ENCODE peak calls at places on chromosome 22, in nine cellular contexts. One of them, this sample, is unnamed.
A peak's percentile ranks its signal among the peaks of the same experiment; 100 is the strongest.

GRCh38 chr22:49676783-49677494 is 150.7 kb downstream of the BRD1 start:
- DNase-seq in endothelial cell: no peak
- DNase-seq in PC-3: no peak
- DNase-seq in stimulated activated effector memory CD8-positive, alpha-beta T cell treated with anti-CD3 and anti-CD28 coated beads, Interleukin-12 subunit alpha, Interleukin-12 subunit beta, amount 100 ng/mL, for 72 hours: no peak
- DNase-seq in H9: peak; percentile 13
- DNase-seq in pons: no peak
- DNase-seq in germinal center: no peak
- DNase-seq in RWPE1: no peak
- DNase-seq in Calu3: no peak
- DNase-seq in this sample: no peak

GRCh38 chr22:42389137-42389536 is 43.1 kb downstream of the NFAM1 start:
- DNase-seq in H9: no peak
- DNase-seq in PC-3: no peak
- DNase-seq in pons: no peak
- DNase-seq in Calu3: no peak
- DNase-seq in RWPE1: peak; percentile 63
- DNase-seq in stimulated activated effector memory CD8-positive, alpha-beta T cell treated with anti-CD3 and anti-CD28 coated beads, Interleukin-12 subunit alpha, Interleukin-12 subunit beta, amount 100 ng/mL, for 72 hours: no peak
- DNase-seq in endothelial cell: no peak
- DNase-seq in germinal center: no peak
- DNase-seq in this sample: no peak

GRCh38 chr22:46323126-46323525 is 12.4 kb upstream of the TRMU start:
- DNase-seq in endothelial cell: no peak
- DNase-seq in pons: no peak
- DNase-seq in Calu3: no peak
- DNase-seq in germinal center: no peak
- DNase-seq in H9: no peak
- DNase-seq in PC-3: no peak
- DNase-seq in stimulated activated effector memory CD8-positive, alpha-beta T cell treated with anti-CD3 and anti-CD28 coated beads, Interleukin-12 subunit alpha, Interleukin-12 subunit beta, amount 100 ng/mL, for 72 hours: no peak
- DNase-seq in RWPE1: no peak
- DNase-seq in this sample: no peak

GRCh38 chr22:46121079-46121478 is 29.2 kb upstream of the PPARA start:
- DNase-seq in stimulated activated effector memory CD8-positive, alpha-beta T cell treated with anti-CD3 and anti-CD28 coated beads, Interleukin-12 subunit alpha, Interleukin-12 subunit beta, amount 100 ng/mL, for 72 hours: no peak
- DNase-seq in Calu3: no peak
- DNase-seq in pons: no peak
- DNase-seq in germinal center: no peak
- DNase-seq in PC-3: no peak
- DNase-seq in endothelial cell: no peak
- DNase-seq in H9: no peak
- DNase-seq in RWPE1: no peak
- DNase-seq in this sample: no peak

GRCh38 chr22:46309526-46310085 is 12.9 kb downstream of the GTSE1 start:
- DNase-seq in Calu3: no peak
- DNase-seq in germinal center: no peak
- DNase-seq in pons: no peak
- DNase-seq in RWPE1: no peak
- DNase-seq in PC-3: no peak
- DNase-seq in stimulated activated effector memory CD8-positive, alpha-beta T cell treated with anti-CD3 and anti-CD28 coated beads, Interleukin-12 subunit alpha, Interleukin-12 subunit beta, amount 100 ng/mL, for 72 hours: no peak
- DNase-seq in endothelial cell: no peak
- DNase-seq in H9: no peak
- DNase-seq in this sample: no peak

GRCh38 chr22:25823276-25823675 is 81.3 kb downstream of the MYO18B start:
- DNase-seq in Calu3: no peak
- DNase-seq in H9: no peak
- DNase-seq in endothelial cell: no peak
- DNase-seq in pons: no peak
- DNase-seq in PC-3: no peak
- DNase-seq in stimulated activated effector memory CD8-positive, alpha-beta T cell treated with anti-CD3 and anti-CD28 coated beads, Interleukin-12 subunit alpha, Interleukin-12 subunit beta, amount 100 ng/mL, for 72 hours: no peak
- DNase-seq in germinal center: no peak
- DNase-seq in RWPE1: no peak
- DNase-seq in this sample: no peak

GRCh38 chr22:35561796-35562526 is 21.3 kb downstream of the RASD2 start:
- DNase-seq in PC-3: peak; percentile 31
- DNase-seq in Calu3: peak; percentile 38
- DNase-seq in endothelial cell: no peak
- DNase-seq in H9: peak; percentile 81
- DNase-seq in stimulated activated effector memory CD8-positive, alpha-beta T cell treated with anti-CD3 and anti-CD28 coated beads, Interleukin-12 subunit alpha, Interleukin-12 subunit beta, amount 100 ng/mL, for 72 hours: no peak
- DNase-seq in germinal center: no peak
- DNase-seq in pons: no peak
- DNase-seq in RWPE1: peak; percentile 59
- DNase-seq in this sample: peak; percentile 86

GRCh38 chr22:44710474-44711235 is 8.7 kb downstream of the PRR5 start:
- DNase-seq in endothelial cell: no peak
- DNase-seq in H9: no peak
- DNase-seq in germinal center: peak; percentile 63
- DNase-seq in stimulated activated effector memory CD8-positive, alpha-beta T cell treated with anti-CD3 and anti-CD28 coated beads, Interleukin-12 subunit alpha, Interleukin-12 subunit beta, amount 100 ng/mL, for 72 hours: peak; percentile 38
- DNase-seq in PC-3: no peak
- DNase-seq in Calu3: no peak
- DNase-seq in pons: no peak
- DNase-seq in RWPE1: no peak
- DNase-seq in this sample: no peak

GRCh38 chr22:25494774-25495173 is 69.7 kb upstream of the GRK3 start:
- DNase-seq in H9: no peak
- DNase-seq in pons: no peak
- DNase-seq in stimulated activated effector memory CD8-positive, alpha-beta T cell treated with anti-CD3 and anti-CD28 coated beads, Interleukin-12 subunit alpha, Interleukin-12 subunit beta, amount 100 ng/mL, for 72 hours: no peak
- DNase-seq in PC-3: no peak
- DNase-seq in endothelial cell: no peak
- DNase-seq in Calu3: no peak
- DNase-seq in germinal center: no peak
- DNase-seq in RWPE1: no peak
- DNase-seq in this sample: no peak

GRCh38 chr22:43186272-43187170 is at the start of gene TTLL12:
- DNase-seq in pons: peak; percentile 16
- DNase-seq in endothelial cell: peak; percentile 61
- DNase-seq in H9: peak; percentile 56
- DNase-seq in stimulated activated effector memory CD8-positive, alpha-beta T cell treated with anti-CD3 and anti-CD28 coated beads, Interleukin-12 subunit alpha, Interleukin-12 subunit beta, amount 100 ng/mL, for 72 hours: peak; percentile 50
- DNase-seq in germinal center: peak; percentile 82
- DNase-seq in PC-3: peak; percentile 23
- DNase-seq in Calu3: peak; percentile 69
- DNase-seq in RWPE1: peak; percentile 63
- DNase-seq in this sample: peak; percentile 69

GRCh38 chr22:45262931-45263789 is 21.6 kb upstream of the UPK3A start:
- DNase-seq in pons: no peak
- DNase-seq in RWPE1: no peak
- DNase-seq in Calu3: no peak
- DNase-seq in PC-3: no peak
- DNase-seq in stimulated activated effector memory CD8-positive, alpha-beta T cell treated with anti-CD3 and anti-CD28 coated beads, Interleukin-12 subunit alpha, Interleukin-12 subunit beta, amount 100 ng/mL, for 72 hours: no peak
- DNase-seq in endothelial cell: no peak
- DNase-seq in H9: no peak
- DNase-seq in germinal center: peak; percentile 89
- DNase-seq in this sample: no peak

GRCh38 chr22:37228106-37229011 is 15.7 kb downstream of the RAC2 start:
- DNase-seq in stimulated activated effector memory CD8-positive, alpha-beta T cell treated with anti-CD3 and anti-CD28 coated beads, Interleukin-12 subunit alpha, Interleukin-12 subunit beta, amount 100 ng/mL, for 72 hours: no peak
- DNase-seq in H9: no peak
- DNase-seq in RWPE1: no peak
- DNase-seq in endothelial cell: no peak
- DNase-seq in PC-3: peak; percentile 73
- DNase-seq in Calu3: no peak
- DNase-seq in germinal center: no peak
- DNase-seq in pons: peak; percentile 42
- DNase-seq in this sample: no peak

GRCh38 chr22:44337658-44338004 is 24.9 kb upstream of the SHISAL1 start:
- DNase-seq in pons: no peak
- DNase-seq in endothelial cell: no peak
- DNase-seq in PC-3: peak; percentile 56
- DNase-seq in Calu3: peak; percentile 61
- DNase-seq in germinal center: no peak
- DNase-seq in RWPE1: peak; percentile 46
- DNase-seq in stimulated activated effector memory CD8-positive, alpha-beta T cell treated with anti-CD3 and anti-CD28 coated beads, Interleukin-12 subunit alpha, Interleukin-12 subunit beta, amount 100 ng/mL, for 72 hours: no peak
- DNase-seq in H9: peak; percentile 53
- DNase-seq in this sample: peak; percentile 72

GRCh38 chr22:19129871-19130270 is 1.2 kb upstream of the TSSK2 start:
- DNase-seq in pons: no peak
- DNase-seq in PC-3: no peak
- DNase-seq in endothelial cell: no peak
- DNase-seq in Calu3: no peak
- DNase-seq in stimulated activated effector memory CD8-positive, alpha-beta T cell treated with anti-CD3 and anti-CD28 coated beads, Interleukin-12 subunit alpha, Interleukin-12 subunit beta, amount 100 ng/mL, for 72 hours: no peak
- DNase-seq in germinal center: no peak
- DNase-seq in RWPE1: peak; percentile 72
- DNase-seq in H9: no peak
- DNase-seq in this sample: no peak

GRCh38 chr22:44395116-44396005 is 82.6 kb upstream of the SHISAL1 start:
- DNase-seq in stimulated activated effector memory CD8-positive, alpha-beta T cell treated with anti-CD3 and anti-CD28 coated beads, Interleukin-12 subunit alpha, Interleukin-12 subunit beta, amount 100 ng/mL, for 72 hours: no peak
- DNase-seq in H9: peak; percentile 15
- DNase-seq in pons: no peak
- DNase-seq in endothelial cell: no peak
- DNase-seq in RWPE1: no peak
- DNase-seq in Calu3: no peak
- DNase-seq in PC-3: no peak
- DNase-seq in germinal center: no peak
- DNase-seq in this sample: no peak

GRCh38 chr22:40348025-40348658 is 1.8 kb downstream of the ADSL start:
- DNase-seq in germinal center: peak; percentile 73
- DNase-seq in H9: no peak
- DNase-seq in PC-3: peak; percentile 50
- DNase-seq in stimulated activated effector memory CD8-positive, alpha-beta T cell treated with anti-CD3 and anti-CD28 coated beads, Interleukin-12 subunit alpha, Interleukin-12 subunit beta, amount 100 ng/mL, for 72 hours: peak; percentile 32
- DNase-seq in RWPE1: peak; percentile 38
- DNase-seq in Calu3: peak; percentile 55
- DNase-seq in pons: peak; percentile 65
- DNase-seq in endothelial cell: peak; percentile 52
- DNase-seq in this sample: peak; percentile 54

GRCh38 chr22:19503869-19504268 is 20.3 kb downstream of the CLDN5 start:
- DNase-seq in PC-3: no peak
- DNase-seq in pons: no peak
- DNase-seq in H9: peak; percentile 52
- DNase-seq in RWPE1: no peak
- DNase-seq in stimulated activated effector memory CD8-positive, alpha-beta T cell treated with anti-CD3 and anti-CD28 coated beads, Interleukin-12 subunit alpha, Interleukin-12 subunit beta, amount 100 ng/mL, for 72 hours: no peak
- DNase-seq in germinal center: no peak
- DNase-seq in Calu3: no peak
- DNase-seq in endothelial cell: peak; percentile 33
- DNase-seq in this sample: no peak

GRCh38 chr22:19619144-19620009 is 94.9 kb upstream of the SEPTIN5 start:
- DNase-seq in PC-3: no peak
- DNase-seq in endothelial cell: no peak
- DNase-seq in H9: no peak
- DNase-seq in germinal center: peak; percentile 69
- DNase-seq in RWPE1: no peak
- DNase-seq in pons: no peak
- DNase-seq in stimulated activated effector memory CD8-positive, alpha-beta T cell treated with anti-CD3 and anti-CD28 coated beads, Interleukin-12 subunit alpha, Interleukin-12 subunit beta, amount 100 ng/mL, for 72 hours: no peak
- DNase-seq in Calu3: no peak
- DNase-seq in this sample: no peak

GRCh38 chr22:49548356-49549202 is 279.1 kb downstream of the BRD1 start:
- DNase-seq in Calu3: peak; percentile 57
- DNase-seq in endothelial cell: no peak
- DNase-seq in pons: no peak
- DNase-seq in H9: peak; percentile 71
- DNase-seq in stimulated activated effector memory CD8-positive, alpha-beta T cell treated with anti-CD3 and anti-CD28 coated beads, Interleukin-12 subunit alpha, Interleukin-12 subunit beta, amount 100 ng/mL, for 72 hours: no peak
- DNase-seq in PC-3: peak; percentile 32
- DNase-seq in RWPE1: no peak
- DNase-seq in germinal center: no peak
- DNase-seq in this sample: no peak

GRCh38 chr22:35510481-35510934 is 30.1 kb upstream of the RASD2 start:
- DNase-seq in PC-3: no peak
- DNase-seq in H9: no peak
- DNase-seq in endothelial cell: no peak
- DNase-seq in pons: no peak
- DNase-seq in RWPE1: no peak
- DNase-seq in germinal center: no peak
- DNase-seq in stimulated activated effector memory CD8-positive, alpha-beta T cell treated with anti-CD3 and anti-CD28 coated beads, Interleukin-12 subunit alpha, Interleukin-12 subunit beta, amount 100 ng/mL, for 72 hours: no peak
- DNase-seq in Calu3: no peak
- DNase-seq in this sample: no peak

GRCh38 chr22:17633217-17633997 is 4.9 kb upstream of the ATP6V1E1 start:
- DNase-seq in H9: no peak
- DNase-seq in RWPE1: peak; percentile 75
- DNase-seq in endothelial cell: no peak
- DNase-seq in Calu3: peak; percentile 62
- DNase-seq in pons: no peak
- DNase-seq in germinal center: no peak
- DNase-seq in stimulated activated effector memory CD8-positive, alpha-beta T cell treated with anti-CD3 and anti-CD28 coated beads, Interleukin-12 subunit alpha, Interleukin-12 subunit beta, amount 100 ng/mL, for 72 hours: no peak
- DNase-seq in PC-3: peak; percentile 95
- DNase-seq in this sample: peak; percentile 34

GRCh38 chr22:17172172-17172833 is 13.2 kb upstream of the HDHD5 start:
- DNase-seq in PC-3: no peak
- DNase-seq in stimulated activated effector memory CD8-positive, alpha-beta T cell treated with anti-CD3 and anti-CD28 coated beads, Interleukin-12 subunit alpha, Interleukin-12 subunit beta, amount 100 ng/mL, for 72 hours: no peak
- DNase-seq in endothelial cell: peak; percentile 17
- DNase-seq in H9: peak; percentile 66
- DNase-seq in pons: peak; percentile 42
- DNase-seq in Calu3: no peak
- DNase-seq in RWPE1: no peak
- DNase-seq in germinal center: no peak
- DNase-seq in this sample: no peak

GRCh38 chr22:47044722-47045545 is 282.5 kb downstream of the TBC1D22A start:
- DNase-seq in stimulated activated effector memory CD8-positive, alpha-beta T cell treated with anti-CD3 and anti-CD28 coated beads, Interleukin-12 subunit alpha, Interleukin-12 subunit beta, amount 100 ng/mL, for 72 hours: no peak
- DNase-seq in RWPE1: no peak
- DNase-seq in H9: no peak
- DNase-seq in pons: no peak
- DNase-seq in endothelial cell: no peak
- DNase-seq in PC-3: no peak
- DNase-seq in germinal center: no peak
- DNase-seq in Calu3: no peak
- DNase-seq in this sample: no peak

GRCh38 chr22:45842141-45842831 is 134.7 kb downstream of the WNT7B start:
- DNase-seq in Calu3: no peak
- DNase-seq in germinal center: no peak
- DNase-seq in pons: no peak
- DNase-seq in endothelial cell: no peak
- DNase-seq in RWPE1: no peak
- DNase-seq in PC-3: no peak
- DNase-seq in H9: no peak
- DNase-seq in stimulated activated effector memory CD8-positive, alpha-beta T cell treated with anti-CD3 and anti-CD28 coated beads, Interleukin-12 subunit alpha, Interleukin-12 subunit beta, amount 100 ng/mL, for 72 hours: no peak
- DNase-seq in this sample: no peak

GRCh38 chr22:37633693-37634504 is 5.6 kb upstream of the SH3BP1 start:
- DNase-seq in germinal center: peak; percentile 87
- DNase-seq in PC-3: no peak
- DNase-seq in pons: peak; percentile 79
- DNase-seq in Calu3: no peak
- DNase-seq in endothelial cell: no peak
- DNase-seq in RWPE1: no peak
- DNase-seq in H9: peak; percentile 86
- DNase-seq in stimulated activated effector memory CD8-positive, alpha-beta T cell treated with anti-CD3 and anti-CD28 coated beads, Interleukin-12 subunit alpha, Interleukin-12 subunit beta, amount 100 ng/mL, for 72 hours: peak; percentile 57
- DNase-seq in this sample: no peak

GRCh38 chr22:22371031-22371541 is 126.5 kb downstream of the VPREB1 start:
- DNase-seq in PC-3: no peak
- DNase-seq in pons: peak; percentile 63
- DNase-seq in H9: no peak
- DNase-seq in RWPE1: no peak
- DNase-seq in Calu3: no peak
- DNase-seq in stimulated activated effector memory CD8-positive, alpha-beta T cell treated with anti-CD3 and anti-CD28 coated beads, Interleukin-12 subunit alpha, Interleukin-12 subunit beta, amount 100 ng/mL, for 72 hours: no peak
- DNase-seq in germinal center: peak; percentile 36
- DNase-seq in endothelial cell: no peak
- DNase-seq in this sample: no peak

GRCh38 chr22:21098099-21098671 is 52.4 kb downstream of the LRRC74B start:
- DNase-seq in PC-3: no peak
- DNase-seq in pons: no peak
- DNase-seq in stimulated activated effector memory CD8-positive, alpha-beta T cell treated with anti-CD3 and anti-CD28 coated beads, Interleukin-12 subunit alpha, Interleukin-12 subunit beta, amount 100 ng/mL, for 72 hours: no peak
- DNase-seq in germinal center: no peak
- DNase-seq in RWPE1: no peak
- DNase-seq in endothelial cell: no peak
- DNase-seq in Calu3: no peak
- DNase-seq in H9: peak; percentile 19
- DNase-seq in this sample: no peak

GRCh38 chr22:43945632-43946390 is 9.4 kb upstream of the SAMM50 start:
- DNase-seq in Calu3: peak; percentile 82
- DNase-seq in endothelial cell: peak; percentile 80
- DNase-seq in germinal center: peak; percentile 76
- DNase-seq in PC-3: peak; percentile 62
- DNase-seq in H9: peak; percentile 71
- DNase-seq in pons: no peak
- DNase-seq in stimulated activated effector memory CD8-positive, alpha-beta T cell treated with anti-CD3 and anti-CD28 coated beads, Interleukin-12 subunit alpha, Interleukin-12 subunit beta, amount 100 ng/mL, for 72 hours: peak; percentile 58
- DNase-seq in RWPE1: no peak
- DNase-seq in this sample: peak; percentile 76

GRCh38 chr22:20782601-20783299 is 8.8 kb downstream of the SERPIND1 start:
- DNase-seq in PC-3: peak; percentile 42
- DNase-seq in RWPE1: no peak
- DNase-seq in pons: no peak
- DNase-seq in stimulated activated effector memory CD8-positive, alpha-beta T cell treated with anti-CD3 and anti-CD28 coated beads, Interleukin-12 subunit alpha, Interleukin-12 subunit beta, amount 100 ng/mL, for 72 hours: no peak
- DNase-seq in endothelial cell: no peak
- DNase-seq in H9: no peak
- DNase-seq in germinal center: no peak
- DNase-seq in Calu3: no peak
- DNase-seq in this sample: no peak